ENCODE peak calls at places on chromosomes 5 and 9, in nine cellular contexts. H, E, V, Z, R, I, Q, L and M are unnamed samples.

GRCh38 chr9:21677834-21678233 is 124.6 kb upstream of the MTAP start:
- DNase-seq in H (no peak), E (no peak), V (no peak), Z (no peak), R (no peak), I (peak; percentile 94), Q (no peak), L (no peak), M (no peak)

GRCh38 chr5:176579323-176579722 is 30.2 kb downstream of the CDHR2 start:
- DNase-seq in H (no peak), E (no peak), V (no peak), Z (no peak), R (no peak), I (peak; percentile 29), Q (no peak), L (no peak), M (no peak)

GRCh38 chr9:79652598-79652997 is 80.8 kb downstream of the TLE4 start:
- DNase-seq in H (no peak), E (no peak), V (no peak), Z (no peak), R (no peak), I (peak; percentile 53), Q (no peak), L (no peak), M (no peak)

GRCh38 chr9:83754383-83754977 is 46.7 kb upstream of the UBQLN1 start:
- DNase-seq in H (no peak), E (no peak), V (no peak), Z (no peak), R (no peak), I (no peak), Q (no peak), L (no peak), M (no peak)

GRCh38 chr5:90131734-90132133 is 277.8 kb downstream of the CETN3 start:
- DNase-seq in H (no peak), E (no peak), V (no peak), Z (no peak), R (no peak), I (no peak), Q (no peak), L (no peak), M (no peak)

GRCh38 chr5:97243352-97243751 is 60.3 kb upstream of the RIOK2 start:
- DNase-seq in H (no peak), E (no peak), V (no peak), Z (no peak), R (no peak), I (no peak), Q (no peak), L (no peak), M (no peak)

GRCh38 chr5:143143973-143144372 is 259.5 kb downstream of the NR3C1 start:
- DNase-seq in H (no peak), E (no peak), V (no peak), Z (no peak), R (no peak), I (peak; percentile 83), Q (no peak), L (no peak), M (no peak)

GRCh38 chr9:18297532-18297872 is 176.5 kb upstream of the ADAMTSL1 start:
- DNase-seq in H (no peak), E (no peak), V (no peak), Z (no peak), R (no peak), I (no peak), Q (no peak), L (no peak), M (no peak)

GRCh38 chr9:137110147-137110910 is 4.2 kb downstream of the DPP7 start:
- DNase-seq in H (no peak), E (no peak), V (no peak), Z (no peak), R (no peak), I (no peak), Q (no peak), L (no peak), M (no peak)
- TF ChIP-seq POLR2A in H (no peak), E (no peak), V (no peak), Z (no peak), R (no peak), I (no peak), Q (no peak), L (no peak), M (no peak)

GRCh38 chr5:172648008-172648359 is 6.9 kb downstream of the NEURL1B start:
- DNase-seq in H (no peak), E (no peak), V (no peak), Z (no peak), R (no peak), I (no peak), Q (no peak), L (no peak), M (peak; percentile 66)
- H3K4me1 ChIP-seq in H (no peaks in the 10 kb centered on the region), E (no peaks in the 10 kb centered on the region), V (peaks cover 46% of the 10 kb centered on the region), Z (no peaks in the 10 kb centered on the region), R (peaks cover 65% of the 10 kb centered on the region), I (peaks cover 5% of the 10 kb centered on the region), Q (peaks cover 53% of the 10 kb centered on the region), L (peaks cover 39% of the 10 kb centered on the region), M (peaks cover 64% of the 10 kb centered on the region)

DNA sequence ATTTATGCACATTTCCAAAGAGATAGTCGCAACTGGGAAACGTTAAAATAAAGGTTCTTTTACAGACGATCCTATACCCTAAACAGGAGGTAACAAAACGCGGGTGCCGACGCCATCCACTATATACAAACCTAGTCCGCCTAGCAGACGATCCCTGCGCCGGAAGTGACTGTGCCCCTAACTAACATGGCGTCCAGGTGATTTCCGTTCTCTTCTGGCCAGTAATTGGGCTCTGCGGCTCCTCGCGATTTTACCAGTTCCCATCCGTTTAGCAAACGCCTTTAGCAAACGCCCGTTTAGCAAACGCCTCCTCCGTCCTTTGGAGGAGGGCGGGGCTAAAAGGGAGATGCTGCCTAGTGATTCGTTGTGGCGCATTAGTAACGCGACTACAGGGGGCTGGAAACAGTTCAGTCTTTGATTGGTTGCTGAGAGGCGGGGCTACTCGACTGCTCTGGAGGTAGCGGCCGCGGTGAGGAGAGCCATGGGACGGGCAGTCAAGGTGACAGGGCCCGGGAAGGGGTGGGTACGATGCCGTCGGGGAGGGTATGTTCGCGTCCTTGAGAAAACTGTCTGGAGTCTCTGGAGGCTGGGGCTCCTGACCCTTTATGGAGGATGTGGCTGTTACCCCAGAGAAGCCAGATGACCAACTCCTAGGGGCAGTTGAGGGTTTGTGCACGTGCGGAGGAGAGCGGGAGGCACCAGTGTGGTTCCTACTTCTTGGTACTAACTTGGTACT is at the start of gene LYRM7:
- DNase-seq in H (peak; percentile 97), E (peak; percentile 97), V (peak; percentile 97), Z (peak; percentile 99), R (peak; percentile 98), I (peak; percentile 99), Q (peak; percentile 91), L (peak; percentile 97), M (peak; percentile 92)
- TF ChIP-seq POLR2A in H (no peak), E (no peak), V (peak; percentile 58), Z (peak; percentile 79), R (peak; percentile 81), I (peak; percentile 37), Q (peak; percentile 68), L (no peak), M (peak; percentile 77)

GRCh38 chr5:80250801-80251200 is 5.0 kb downstream of the SERINC5 start:
- DNase-seq in H (no peak), E (no peak), V (no peak), Z (no peak), R (no peak), I (no peak), Q (no peak), L (no peak), M (no peak)

GRCh38 chr5:80246995-80247729 is 8.7 kb downstream of the SERINC5 start:
- DNase-seq in H (peak; percentile 48), E (peak; percentile 70), V (peak; percentile 42), Z (peak; percentile 82), R (peak; percentile 73), I (peak; percentile 91), Q (no peak), L (no peak), M (peak; percentile 57)

GRCh38 chr5:80248378-80248777 is 7.5 kb downstream of the SERINC5 start:
- DNase-seq in H (no peak), E (no peak), V (no peak), Z (no peak), R (no peak), I (no peak), Q (no peak), L (no peak), M (no peak)

GRCh38 chr5:80251636-80252035 is 4.2 kb downstream of the SERINC5 start:
- DNase-seq in H (no peak), E (no peak), V (no peak), Z (peak; percentile 86), R (no peak), I (peak; percentile 40), Q (no peak), L (no peak), M (no peak)

GRCh38 chr5:80249876-80250275 is 6.0 kb downstream of the SERINC5 start:
- DNase-seq in H (no peak), E (no peak), V (no peak), Z (no peak), R (no peak), I (no peak), Q (no peak), L (no peak), M (no peak)
- H3K4me1 ChIP-seq in H (peaks cover 16% of the 10 kb centered on the region), E (peaks cover 52% of the 10 kb centered on the region), V (peaks cover 57% of the 10 kb centered on the region), Z (peaks cover 33% of the 10 kb centered on the region), R (peaks cover 65% of the 10 kb centered on the region), I (peaks cover 3% of the 10 kb centered on the region), Q (peaks cover 50% of the 10 kb centered on the region), L (peaks cover 77% of the 10 kb centered on the region), M (peaks cover 84% of the 10 kb centered on the region)

GRCh38 chr5:140114341-140115185 is 654 bp downstream of the PURA start:
- DNase-seq in H (peak; percentile 61), E (peak; percentile 78), V (peak; percentile 52), Z (peak; percentile 78), R (peak; percentile 71), I (peak; percentile 55), Q (no peak), L (peak; percentile 84), M (peak; percentile 52)

GRCh38 chr5:140113180-140113698 is 670 bp upstream of the PURA start:
- DNase-seq in H (no peak), E (peak; percentile 24), V (peak; percentile 21), Z (peak; percentile 18), R (peak; percentile 21), I (no peak), Q (no peak), L (peak; percentile 71), M (peak; percentile 53)

GRCh38 chr5:140112685-140113179 is 1.2 kb upstream of the PURA start:
- DNase-seq in H (no peak), E (peak; percentile 20), V (peak; percentile 18), Z (no peak), R (no peak), I (peak; percentile 34), Q (no peak), L (no peak), M (no peak)

GRCh38 chr5:140115186-140115500 is 1.2 kb downstream of the PURA start:
- DNase-seq in H (no peak), E (no peak), V (no peak), Z (no peak), R (no peak), I (no peak), Q (no peak), L (no peak), M (no peak)

DNA sequence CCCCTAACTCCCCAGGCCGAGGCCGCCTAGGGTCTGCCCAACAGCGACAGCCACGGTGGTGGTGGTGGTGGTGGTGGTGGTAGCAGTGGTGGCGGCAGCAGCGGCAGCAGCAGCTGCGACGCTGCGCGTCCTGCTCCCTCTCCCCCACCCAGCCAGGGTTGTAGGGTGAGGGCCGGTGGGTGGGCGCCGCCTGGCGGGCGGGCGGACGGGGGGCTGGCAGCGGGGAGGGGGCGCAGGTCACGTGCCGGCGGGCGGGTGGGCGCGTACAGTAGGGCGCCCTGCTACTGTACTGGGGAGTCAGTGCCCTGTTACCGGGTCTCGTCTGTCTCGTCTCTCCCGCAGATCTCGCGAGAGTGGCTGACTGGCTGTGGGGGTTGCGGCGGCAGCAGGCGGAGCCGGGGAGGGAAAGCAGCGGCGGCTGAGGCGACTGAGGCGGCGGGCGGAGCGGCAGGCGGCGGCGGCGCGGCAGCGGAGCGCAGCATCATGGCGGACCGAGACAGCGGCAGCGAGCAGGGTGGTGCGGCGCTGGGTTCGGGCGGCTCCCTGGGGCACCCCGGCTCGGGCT is at the start of gene PURA:
- DNase-seq in H (peak; percentile 93), E (peak; percentile 97), V (peak; percentile 96), Z (peak; percentile 96), R (peak; percentile 97), I (peak; percentile 92), Q (peak; percentile 70), L (peak; percentile 97), M (peak; percentile 97)
- TF ChIP-seq POLR2A in H (peak; percentile 30), E (peak; percentile 67), V (no peak), Z (peak; percentile 92), R (peak; percentile 64), I (peak; percentile 46), Q (no peak), L (no peak), M (peak; percentile 69)